ENCODE peak calls at places on chromosomes 4 and X, in eight cellular contexts. Q is dorsolateral prefrontal cortex, H is bronchial epithelial cell, U is A549, F is ovary, V is kidney epithelial cell, M is uterus, X is AG04450. G is an unnamed sample.

GRCh38 chr4:57037982-57038604 is 59.4 kb downstream of the POLR2B start:
- DNase-seq in Q (peak), H (no peak), U (peak), F (peak), V (no peak), M (peak), X (no peak), G (no peak)

GRCh38 chr4:98522603-98523395 is 135.6 kb downstream of the TSPAN5 start:
- DNase-seq in Q (no peak), H (peak), U (no peak), F (no peak), V (peak), M (no peak), X (peak), G (no peak)

GRCh38 chr4:130849985-130850632 is 1754.2 kb downstream of the C4orf33 start:
- DNase-seq in Q (no peak), H (no peak), U (no peak), F (no peak), V (no peak), M (no peak), X (no peak), G (no peak)

GRCh38 chr4:7864685-7865084 is 75.0 kb downstream of the AFAP1 start:
- DNase-seq in Q (no peak), H (no peak), U (no peak), F (no peak), V (no peak), M (no peak), X (no peak), G (no peak)

GRCh38 chr4:177455591-177455990 is 13.4 kb upstream of the AGA start:
- DNase-seq in Q (no peak), H (no peak), U (no peak), F (no peak), V (no peak), M (no peak), X (peak), G (no peak)

GRCh38 chr4:622071-622995 is 3.0 kb upstream of the PDE6B start:
- DNase-seq in Q (no peak), H (no peak), U (no peak), F (no peak), V (no peak), M (no peak), X (no peak), G (no peak)

GRCh38 chrX:64186974-64187761 is 18.3 kb downstream of the AMER1 start:
- DNase-seq in Q (no peak), H (no peak), U (no peak), F (no peak), V (no peak), M (no peak), X (no peak), G (peak)

GRCh38 chr4:79472693-79473552 is 64.9 kb upstream of the GK2 start:
- DNase-seq in Q (no peak), H (no peak), U (no peak), F (no peak), V (no peak), M (no peak), X (no peak), G (no peak)

GRCh38 chr4:149173241-149174013 is 642.2 kb downstream of the IQCM start:
- DNase-seq in Q (no peak), H (no peak), U (no peak), F (no peak), V (no peak), M (no peak), X (no peak), G (no peak)

GRCh38 chr4:2411786-2412510 is 6.5 kb downstream of the ZFYVE28 start:
- DNase-seq in Q (no peak), H (no peak), U (no peak), F (no peak), V (no peak), M (no peak), X (no peak), G (no peak)

GRCh38 chr4:112145326-112145819 is at the start of gene FAM241A:
- DNase-seq in Q (peak), H (peak), U (peak), F (peak), V (no peak), M (peak), X (peak), G (peak)

GRCh38 chr4:88878624-88879023 is 178.4 kb downstream of the FAM13A start:
- DNase-seq in Q (no peak), H (no peak), U (no peak), F (no peak), V (no peak), M (no peak), X (no peak), G (no peak)

GRCh38 chrX:134803060-134803459 is 144.8 kb upstream of the PLAC1 start:
- DNase-seq in Q (no peak), H (no peak), U (no peak), F (no peak), V (no peak), M (no peak), X (no peak), G (no peak)

GRCh38 chr4:22071749-22072148 is 123.2 kb upstream of the KCNIP4 start:
- DNase-seq in Q (no peak), H (peak), U (no peak), F (no peak), V (no peak), M (no peak), X (no peak), G (no peak)

GRCh38 chrX:115584715-115585114 is 23.7 kb downstream of the PLS3 start:
- DNase-seq in Q (no peak), H (peak), U (no peak), F (no peak), V (no peak), M (no peak), X (no peak), G (no peak)

GRCh38 chr4:147981305-147981704 is 249.4 kb downstream of the ARHGAP10 start:
- DNase-seq in Q (no peak), H (peak), U (no peak), F (no peak), V (no peak), M (no peak), X (no peak), G (no peak)

GRCh38 chrX:72069380-72070160 is 62.1 kb downstream of the RTL5 start:
- DNase-seq in Q (peak), H (no peak), U (no peak), F (no peak), V (no peak), M (no peak), X (no peak), G (no peak)

GRCh38 chr4:77989986-77990385 is 67.1 kb upstream of the FRAS1 start:
- DNase-seq in Q (no peak), H (no peak), U (no peak), F (no peak), V (no peak), M (no peak), X (no peak), G (no peak)

GRCh38 chr4:4225915-4226605 is 669 bp downstream of the OTOP1 start:
- DNase-seq in Q (no peak), H (no peak), U (no peak), F (no peak), V (no peak), M (no peak), X (no peak), G (no peak)
- H3K4me3 ChIP-seq in Q (no peak), H (no peak), U (no peak), F (no peak), V (no peak), M (no peak), X (no peak), G (no peak)

GRCh38 chrX:31658360-31658759 is 586.5 kb upstream of the FTHL17 start:
- DNase-seq in Q (no peak), H (peak), U (no peak), F (no peak), V (no peak), M (no peak), X (no peak), G (no peak)
- TF ChIP-seq CTCF in Q (peak), H (no peak), U (peak), F (no peak), V (peak), M (peak), X (peak), G (peak)

DNA sequence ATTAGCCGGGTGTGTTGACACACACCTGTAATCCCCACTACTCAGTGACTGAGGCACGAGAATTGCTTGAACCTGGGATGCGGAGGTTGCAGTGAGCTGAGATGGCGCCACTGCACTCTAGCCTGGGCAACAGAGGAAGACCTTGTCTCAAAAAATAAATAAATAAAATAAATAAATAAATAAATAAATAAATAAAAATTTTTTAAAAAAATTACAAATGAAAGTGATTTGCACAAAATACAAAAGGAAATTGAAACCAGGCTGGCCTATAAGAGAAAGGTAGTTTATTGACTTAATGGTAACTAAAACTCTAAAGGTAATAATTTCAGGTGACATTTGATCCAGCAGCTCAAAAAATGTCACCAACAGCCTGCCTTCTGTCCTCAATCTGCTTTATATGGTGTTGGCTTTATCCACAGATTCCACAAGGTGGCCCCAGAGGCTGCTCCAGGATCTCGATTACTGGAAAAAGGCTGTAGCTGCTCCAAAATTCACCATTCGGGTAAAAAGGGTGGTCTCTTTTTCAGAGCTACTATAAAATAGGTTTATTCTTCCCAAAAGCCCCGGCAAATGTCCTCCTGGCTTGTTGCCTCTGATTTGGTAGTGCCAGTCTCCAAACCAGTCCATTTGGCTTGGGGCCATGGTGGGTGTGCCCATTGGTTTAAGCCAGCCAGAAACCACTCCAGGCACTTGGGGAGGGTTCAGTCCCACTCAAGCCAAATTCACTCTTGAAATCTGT is 61.4 kb upstream of the TRIM2 start:
- DNase-seq in Q (peak), H (peak), U (peak), F (peak), V (no peak), M (peak), X (no peak), G (peak)
- H3K4me3 ChIP-seq in Q (no peak), H (no peak), U (peak), F (no peak), V (no peak), M (no peak), X (no peak), G (no peak)

GRCh38 chr4:185523862-185524261 is 11.4 kb downstream of the PDLIM3 start:
- DNase-seq in Q (no peak), H (no peak), U (no peak), F (no peak), V (no peak), M (no peak), X (no peak), G (no peak)
- TF ChIP-seq CTCF in Q (no peak), H (no peak), U (no peak), F (no peak), V (no peak), M (no peak), X (no peak), G (no peak)

DNA sequence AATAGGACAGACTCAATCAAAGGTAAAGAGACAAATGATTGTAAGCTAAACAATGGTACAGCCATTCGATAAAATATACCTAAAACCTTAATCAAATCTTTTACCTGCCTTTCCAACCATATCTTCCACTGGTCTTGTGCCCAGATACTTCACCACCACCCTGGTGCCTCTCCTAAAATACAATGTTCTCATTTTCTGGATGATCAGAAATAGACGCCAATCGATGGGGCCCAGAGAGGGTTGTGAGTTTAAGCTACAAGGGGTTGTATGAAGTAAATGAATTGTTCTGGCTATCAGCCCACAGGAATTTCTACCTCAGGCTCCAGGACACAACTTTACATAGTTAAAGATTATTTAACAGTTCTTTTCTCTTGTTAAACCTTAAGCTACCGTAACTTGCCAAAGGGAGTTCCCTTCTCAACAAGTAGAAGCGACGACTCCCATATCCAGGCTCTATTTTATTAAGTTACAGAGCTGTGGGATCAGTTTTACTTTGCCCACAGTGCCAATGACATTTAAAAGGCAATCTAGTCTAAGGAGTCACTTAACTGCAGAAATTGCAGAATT is 99.1 kb downstream of the CHRNA9 start:
- DNase-seq in Q (no peak), H (no peak), U (no peak), F (no peak), V (no peak), M (no peak), X (no peak), G (no peak)
- H3K4me3 ChIP-seq in Q (no peak), H (no peak), U (no peak), F (no peak), V (no peak), M (no peak), X (no peak), G (no peak)

GRCh38 chrX:121479406-121479805 is 432.0 kb downstream of the GLUD2 start:
- DNase-seq in Q (no peak), H (no peak), U (no peak), F (no peak), V (peak), M (no peak), X (no peak), G (no peak)
- TF ChIP-seq CTCF in Q (no peak), H (no peak), U (no peak), F (no peak), V (no peak), M (no peak), X (no peak), G (no peak)

DNA sequence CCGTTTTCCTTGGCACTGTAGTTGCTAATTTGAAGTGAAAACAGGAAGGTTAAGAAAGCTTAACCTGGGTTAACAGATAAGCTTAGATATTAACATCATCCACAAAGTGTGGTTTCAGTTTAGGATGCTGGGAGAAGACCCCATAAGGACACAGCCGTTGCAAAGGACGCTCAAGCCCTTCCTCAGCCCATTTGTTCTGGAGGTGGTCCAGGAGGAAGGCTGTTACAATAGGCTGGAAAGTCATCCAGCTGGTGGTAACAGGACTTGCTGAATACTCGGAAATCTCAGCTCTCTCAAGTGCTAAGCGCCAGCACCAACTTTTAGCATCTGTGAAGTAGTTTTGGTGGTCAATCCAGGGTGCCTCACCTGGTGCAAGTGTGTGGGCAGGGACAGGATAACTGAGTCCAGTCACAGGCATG is 14.2 kb downstream of the CHST7 start:
- DNase-seq in Q (no peak), H (no peak), U (no peak), F (no peak), V (no peak), M (no peak), X (no peak), G (no peak)
- H3K4me3 ChIP-seq in Q (no peak), H (no peak), U (peak), F (no peak), V (no peak), M (no peak), X (peak), G (no peak)